ENCODE peak calls at places on chromosomes 2 and 18, in six cellular contexts. One of them, this sample, is unnamed.

GRCh38 chr2:17863539-17863938 is 14.9 kb upstream of the KCNS3 start:
- DNase-seq in K562: no peak
- DNase-seq in A549: no peak
- DNase-seq in endothelial cell of umbilical vein: no peak
- DNase-seq in GM12878: no peak
- DNase-seq in HepG2: no peak
- DNase-seq in this sample: no peak

GRCh38 chr18:9048808-9049494 is 53.5 kb upstream of the NDUFV2 start:
- DNase-seq in K562: no peak
- DNase-seq in A549: no peak
- DNase-seq in endothelial cell of umbilical vein: no peak
- DNase-seq in GM12878: no peak
- DNase-seq in HepG2: no peak
- DNase-seq in this sample: peak; percentile 32

GRCh38 chr2:65025453-65026128 is 30.6 kb upstream of the CEP68 start:
- DNase-seq in K562: no peak
- DNase-seq in A549: no peak
- DNase-seq in endothelial cell of umbilical vein: no peak
- DNase-seq in GM12878: no peak
- DNase-seq in HepG2: peak; percentile 27
- DNase-seq in this sample: peak; percentile 63

GRCh38 chr18:36537289-36537688 is 239.8 kb downstream of the FHOD3 start:
- DNase-seq in K562: no peak
- DNase-seq in A549: no peak
- DNase-seq in endothelial cell of umbilical vein: no peak
- DNase-seq in GM12878: no peak
- DNase-seq in HepG2: no peak
- DNase-seq in this sample: no peak

GRCh38 chr2:10457846-10458563 is 9.9 kb upstream of the ODC1 start:
- DNase-seq in K562: no peak
- DNase-seq in A549: no peak
- DNase-seq in endothelial cell of umbilical vein: no peak
- DNase-seq in GM12878: no peak
- DNase-seq in HepG2: no peak
- DNase-seq in this sample: no peak

GRCh38 chr2:237045449-237045848 is 40.2 kb upstream of the COPS8 start:
- DNase-seq in K562: no peak
- DNase-seq in A549: no peak
- DNase-seq in endothelial cell of umbilical vein: no peak
- DNase-seq in GM12878: no peak
- DNase-seq in HepG2: no peak
- DNase-seq in this sample: no peak

GRCh38 chr2:240739797-240740196 is 48.1 kb downstream of the AQP12A start:
- DNase-seq in K562: no peak
- DNase-seq in A549: no peak
- DNase-seq in endothelial cell of umbilical vein: no peak
- DNase-seq in GM12878: no peak
- DNase-seq in HepG2: no peak
- DNase-seq in this sample: no peak

GRCh38 chr2:1991126-1991525 is 246.8 kb upstream of the PXDN start:
- DNase-seq in K562: no peak
- DNase-seq in A549: no peak
- DNase-seq in endothelial cell of umbilical vein: no peak
- DNase-seq in GM12878: no peak
- DNase-seq in HepG2: no peak
- DNase-seq in this sample: no peak

GRCh38 chr18:22166070-22166972 is 3.1 kb upstream of the GATA6 start:
- DNase-seq in K562: no peak
- DNase-seq in A549: peak; percentile 6
- DNase-seq in endothelial cell of umbilical vein: peak; percentile 20
- DNase-seq in GM12878: no peak
- DNase-seq in HepG2: no peak
- DNase-seq in this sample: no peak

GRCh38 chr2:10507106-10507505 is 59.0 kb upstream of the ODC1 start:
- DNase-seq in K562: no peak
- DNase-seq in A549: no peak
- DNase-seq in endothelial cell of umbilical vein: no peak
- DNase-seq in GM12878: no peak
- DNase-seq in HepG2: no peak
- DNase-seq in this sample: no peak

GRCh38 chr18:35477497-35477896 is 20.3 kb downstream of the INO80C start:
- DNase-seq in K562: no peak
- DNase-seq in A549: no peak
- DNase-seq in endothelial cell of umbilical vein: no peak
- DNase-seq in GM12878: no peak
- DNase-seq in HepG2: no peak
- DNase-seq in this sample: peak; percentile 46

GRCh38 chr2:162058973-162059668 is 14.9 kb downstream of the DPP4 start:
- DNase-seq in K562: no peak
- DNase-seq in A549: no peak
- DNase-seq in endothelial cell of umbilical vein: no peak
- DNase-seq in GM12878: peak; percentile 84
- DNase-seq in HepG2: no peak
- DNase-seq in this sample: no peak

GRCh38 chr18:40380657-40381441 is 1574.2 kb upstream of the PIK3C3 start:
- DNase-seq in K562: no peak
- DNase-seq in A549: no peak
- DNase-seq in endothelial cell of umbilical vein: no peak
- DNase-seq in GM12878: no peak
- DNase-seq in HepG2: no peak
- DNase-seq in this sample: no peak

GRCh38 chr18:5175378-5175777 is 21.7 kb downstream of the AKAIN1 start:
- DNase-seq in K562: no peak
- DNase-seq in A549: no peak
- DNase-seq in endothelial cell of umbilical vein: no peak
- DNase-seq in GM12878: no peak
- DNase-seq in HepG2: no peak
- DNase-seq in this sample: peak; percentile 18

GRCh38 chr18:1018211-1018651 is 113.6 kb downstream of the ADCYAP1 start:
- DNase-seq in K562: no peak
- DNase-seq in A549: no peak
- DNase-seq in endothelial cell of umbilical vein: no peak
- DNase-seq in GM12878: no peak
- DNase-seq in HepG2: no peak
- DNase-seq in this sample: no peak

GRCh38 chr2:17104454-17104853 is 413.8 kb downstream of the RAD51AP2 start:
- DNase-seq in K562: no peak
- DNase-seq in A549: no peak
- DNase-seq in endothelial cell of umbilical vein: no peak
- DNase-seq in GM12878: no peak
- DNase-seq in HepG2: no peak
- DNase-seq in this sample: no peak

GRCh38 chr2:181457741-181458425 is 697 bp downstream of the ITGA4 start:
- DNase-seq in K562: no peak
- DNase-seq in A549: no peak
- DNase-seq in endothelial cell of umbilical vein: peak; percentile 12
- DNase-seq in GM12878: no peak
- DNase-seq in HepG2: no peak
- DNase-seq in this sample: peak; percentile 95

GRCh38 chr2:2097549-2097948 is 233.5 kb downstream of the MYT1L start:
- DNase-seq in K562: no peak
- DNase-seq in A549: no peak
- DNase-seq in endothelial cell of umbilical vein: no peak
- DNase-seq in GM12878: no peak
- DNase-seq in HepG2: no peak
- DNase-seq in this sample: no peak

GRCh38 chr2:189933911-189934399 is 128.6 kb downstream of the MSTN start:
- DNase-seq in K562: no peak
- DNase-seq in A549: peak; percentile 22
- DNase-seq in endothelial cell of umbilical vein: peak; percentile 44
- DNase-seq in GM12878: no peak
- DNase-seq in HepG2: no peak
- DNase-seq in this sample: no peak

GRCh38 chr2:223697921-223698645 is 95.9 kb upstream of the SCG2 start:
- DNase-seq in K562: no peak
- DNase-seq in A549: no peak
- DNase-seq in endothelial cell of umbilical vein: peak; percentile 18
- DNase-seq in GM12878: no peak
- DNase-seq in HepG2: no peak
- DNase-seq in this sample: no peak

DNA sequence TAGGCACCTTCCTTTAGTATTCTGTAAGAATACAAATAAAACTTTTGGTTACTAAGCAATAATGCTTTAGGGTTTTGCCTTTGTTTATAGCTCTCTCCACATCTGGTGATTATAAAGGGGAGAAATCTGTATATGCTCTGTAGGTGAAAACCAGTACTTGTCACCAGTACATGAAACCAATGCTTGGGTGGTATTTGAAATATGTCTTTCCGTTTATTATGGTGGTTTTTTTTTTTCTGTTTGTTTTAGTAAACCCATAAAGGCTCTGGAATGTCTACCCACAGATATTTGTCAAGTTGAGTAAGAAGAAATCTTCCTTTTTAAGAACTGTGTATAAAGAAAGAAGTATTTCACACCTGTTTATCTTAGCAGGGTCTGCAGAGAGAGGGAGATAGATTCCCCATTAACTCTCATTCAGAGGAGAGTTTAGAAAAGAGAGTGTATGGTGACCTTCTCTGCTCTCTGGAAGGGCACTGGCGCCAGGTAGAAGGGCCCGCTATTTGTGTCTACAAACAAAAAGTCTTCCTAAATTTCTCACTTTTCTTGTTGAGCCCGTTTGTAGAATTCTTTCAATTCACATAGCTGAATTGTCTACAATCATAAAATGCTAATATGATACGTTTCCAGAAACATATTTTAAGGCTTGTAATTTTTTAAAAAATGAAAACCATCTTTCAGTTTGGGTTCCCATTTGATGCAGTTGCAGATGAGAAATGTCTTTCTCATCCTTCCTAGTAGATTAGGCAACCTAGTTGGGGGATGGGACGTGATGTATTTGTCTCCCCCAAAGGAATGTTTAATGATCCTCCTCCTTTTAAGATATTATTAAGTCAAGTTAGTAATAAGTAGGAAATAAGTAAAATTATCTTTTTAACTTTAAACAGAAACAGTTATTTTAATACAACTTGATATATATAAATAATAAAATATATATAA is 33.9 kb downstream of the MAP3K20 start:
- DNase-seq in K562: no peak
- DNase-seq in A549: no peak
- DNase-seq in endothelial cell of umbilical vein: no peak
- DNase-seq in GM12878: no peak
- DNase-seq in HepG2: peak; percentile 37
- DNase-seq in this sample: no peak
- H3K4me3 ChIP-seq in K562: no peak overlapping the region
- H3K4me3 ChIP-seq in A549: peak overlapping the region; percentile 30
- H3K4me3 ChIP-seq in endothelial cell of umbilical vein: no peak overlapping the region
- H3K4me3 ChIP-seq in GM12878: no peak overlapping the region
- H3K4me3 ChIP-seq in HepG2: no peak overlapping the region
- H3K4me3 ChIP-seq in this sample: no peak overlapping the region

DNA sequence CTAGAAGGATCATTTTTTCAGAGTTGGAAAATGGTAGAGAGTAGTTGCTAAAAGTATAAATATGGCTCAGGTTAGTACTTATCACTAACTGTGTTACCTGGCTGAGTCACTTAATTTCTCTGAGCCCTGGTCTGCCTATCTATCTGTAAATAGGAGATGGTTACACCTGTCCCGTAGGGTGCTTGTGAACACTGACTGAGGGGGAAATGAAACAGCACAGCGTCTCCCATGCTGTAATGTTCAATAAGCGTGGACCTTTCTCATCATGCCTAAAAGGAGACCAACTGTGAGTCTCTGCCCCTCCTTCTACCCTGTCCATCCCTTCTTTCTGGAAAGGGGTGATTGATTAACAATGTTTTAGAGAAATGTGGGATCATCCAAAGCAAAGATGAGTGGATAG is 103.3 kb downstream of the SH3RF3 start:
- DNase-seq in K562: no peak
- DNase-seq in A549: no peak
- DNase-seq in endothelial cell of umbilical vein: no peak
- DNase-seq in GM12878: no peak
- DNase-seq in HepG2: no peak
- DNase-seq in this sample: no peak
- TF ChIP-seq POLR2A in K562: no peak
- TF ChIP-seq POLR2A in A549: no peak
- TF ChIP-seq POLR2A in endothelial cell of umbilical vein: no peak
- TF ChIP-seq POLR2A in GM12878: no peak
- TF ChIP-seq POLR2A in HepG2: no peak
- TF ChIP-seq POLR2A in this sample: no peak

GRCh38 chr2:239039479-239039861 is 191.6 kb downstream of the TWIST2 start:
- DNase-seq in K562: no peak
- DNase-seq in A549: no peak
- DNase-seq in endothelial cell of umbilical vein: no peak
- DNase-seq in GM12878: no peak
- DNase-seq in HepG2: no peak
- DNase-seq in this sample: no peak

GRCh38 chr2:239041062-239041461 is 193.2 kb downstream of the TWIST2 start:
- DNase-seq in K562: no peak
- DNase-seq in A549: no peak
- DNase-seq in endothelial cell of umbilical vein: no peak
- DNase-seq in GM12878: no peak
- DNase-seq in HepG2: no peak
- DNase-seq in this sample: no peak

GRCh38 chr2:239042046-239042445 is 194.2 kb downstream of the TWIST2 start:
- DNase-seq in K562: no peak
- DNase-seq in A549: no peak
- DNase-seq in endothelial cell of umbilical vein: no peak
- DNase-seq in GM12878: no peak
- DNase-seq in HepG2: no peak
- DNase-seq in this sample: no peak

GRCh38 chr2:239038773-239039478 is 191.0 kb downstream of the TWIST2 start:
- DNase-seq in K562: no peak
- DNase-seq in A549: no peak
- DNase-seq in endothelial cell of umbilical vein: no peak
- DNase-seq in GM12878: no peak
- DNase-seq in HepG2: no peak
- DNase-seq in this sample: no peak

GRCh38 chr2:239040152-239040761 is 192.4 kb downstream of the TWIST2 start:
- DNase-seq in K562: no peak
- DNase-seq in A549: no peak
- DNase-seq in endothelial cell of umbilical vein: no peak
- DNase-seq in GM12878: no peak
- DNase-seq in HepG2: peak; percentile 85
- DNase-seq in this sample: no peak
- TF ChIP-seq MYC in K562: no peak
- TF ChIP-seq MYC in A549: no peak
- TF ChIP-seq MYC in endothelial cell of umbilical vein: no peak
- TF ChIP-seq MYC in GM12878: no peak
- TF ChIP-seq MYC in HepG2: peak; percentile 52
- TF ChIP-seq MYC in this sample: no peak

DNA sequence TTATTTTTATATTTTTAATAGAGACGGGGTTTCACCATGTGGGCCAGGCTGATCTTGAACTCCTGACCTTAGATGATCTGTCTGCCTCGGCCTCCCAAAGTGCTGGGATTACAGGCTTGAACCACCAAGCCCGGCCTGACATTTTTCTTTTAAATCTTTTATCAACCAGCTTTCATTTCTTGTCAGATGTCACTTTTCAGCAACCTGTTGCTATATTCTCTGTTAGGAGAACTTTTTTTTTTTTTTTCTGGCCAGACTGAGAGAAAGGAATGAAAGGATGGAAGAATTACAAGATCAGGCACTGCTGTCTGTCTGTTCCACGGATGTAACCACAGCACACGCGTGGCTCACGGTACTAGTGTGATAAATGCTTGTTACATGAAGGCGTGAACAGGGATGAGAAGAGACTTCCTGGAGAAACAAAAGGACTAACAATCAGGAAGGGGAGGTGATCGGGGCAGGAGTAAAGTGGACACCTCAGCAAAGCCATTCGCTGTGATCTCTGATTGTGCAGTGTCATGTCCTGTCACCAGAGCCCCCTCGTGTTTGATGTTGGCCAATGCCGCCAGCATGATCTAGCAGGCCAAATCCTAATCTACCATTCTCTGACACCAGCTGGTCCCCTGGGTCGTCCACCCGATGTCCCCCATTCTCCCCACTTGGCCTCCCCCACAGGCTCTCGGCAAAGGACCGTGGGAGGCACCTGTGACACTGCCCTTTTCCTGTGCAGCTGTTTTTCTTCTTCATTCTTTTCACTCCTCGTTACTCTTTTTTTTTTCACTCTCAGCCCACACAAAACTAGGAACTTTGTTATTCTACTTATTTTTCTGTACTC is 146.6 kb downstream of the TGIF1 start:
- DNase-seq in K562: peak; percentile 93
- DNase-seq in A549: no peak
- DNase-seq in endothelial cell of umbilical vein: peak; percentile 76
- DNase-seq in GM12878: no peak
- DNase-seq in HepG2: peak; percentile 88
- DNase-seq in this sample: peak; percentile 84
- H3K4me3 ChIP-seq in K562: peak overlapping the region; percentile 42
- H3K4me3 ChIP-seq in A549: peak overlapping the region; percentile 48
- H3K4me3 ChIP-seq in endothelial cell of umbilical vein: no peak overlapping the region
- H3K4me3 ChIP-seq in GM12878: peak overlapping the region; percentile 43
- H3K4me3 ChIP-seq in HepG2: peak overlapping the region; percentile 94
- H3K4me3 ChIP-seq in this sample: no peak overlapping the region